ENCODE peak calls at places on chromosomes 3 and 15, in eight cellular contexts. One of them, this sample, is unnamed.

GRCh38 chr3:116474356-116475200 is 29.3 kb upstream of the LSAMP start:
- DNase-seq in uterus: no peak
- DNase-seq in body of pancreas: no peak
- DNase-seq in astrocyte of the spinal cord: no peak
- DNase-seq in tibial artery: no peak
- DNase-seq in CD4-positive, CD25-positive, alpha-beta regulatory T cell: no peak
- DNase-seq in fibroblast of villous mesenchyme: no peak
- DNase-seq in epithelial cell of esophagus: no peak
- DNase-seq in this sample: no peak

GRCh38 chr3:107409365-107409764 is 32.1 kb downstream of the CCDC54 start:
- DNase-seq in astrocyte of the spinal cord: no peak
- DNase-seq in tibial artery: no peak
- DNase-seq in body of pancreas: no peak
- DNase-seq in epithelial cell of esophagus: no peak
- DNase-seq in CD4-positive, CD25-positive, alpha-beta regulatory T cell: no peak
- DNase-seq in uterus: no peak
- DNase-seq in fibroblast of villous mesenchyme: no peak
- DNase-seq in this sample: no peak

GRCh38 chr15:95739161-95739560 is 591.3 kb upstream of the NR2F2 start:
- DNase-seq in CD4-positive, CD25-positive, alpha-beta regulatory T cell: no peak
- DNase-seq in fibroblast of villous mesenchyme: no peak
- DNase-seq in body of pancreas: no peak
- DNase-seq in astrocyte of the spinal cord: no peak
- DNase-seq in uterus: no peak
- DNase-seq in epithelial cell of esophagus: peak
- DNase-seq in tibial artery: no peak
- DNase-seq in this sample: no peak

GRCh38 chr3:129793356-129793755 is 100.2 kb downstream of the TMCC1 start:
- DNase-seq in uterus: no peak
- DNase-seq in fibroblast of villous mesenchyme: no peak
- DNase-seq in astrocyte of the spinal cord: no peak
- DNase-seq in CD4-positive, CD25-positive, alpha-beta regulatory T cell: no peak
- DNase-seq in epithelial cell of esophagus: peak
- DNase-seq in body of pancreas: no peak
- DNase-seq in tibial artery: no peak
- DNase-seq in this sample: no peak

GRCh38 chr3:58074997-58075396 is 66.8 kb downstream of the FLNB start:
- DNase-seq in uterus: no peak
- DNase-seq in fibroblast of villous mesenchyme: no peak
- DNase-seq in epithelial cell of esophagus: no peak
- DNase-seq in astrocyte of the spinal cord: no peak
- DNase-seq in CD4-positive, CD25-positive, alpha-beta regulatory T cell: peak
- DNase-seq in tibial artery: no peak
- DNase-seq in body of pancreas: no peak
- DNase-seq in this sample: no peak

GRCh38 chr3:76203578-76203977 is 418.2 kb upstream of the ZNF717 start:
- DNase-seq in body of pancreas: no peak
- DNase-seq in tibial artery: no peak
- DNase-seq in fibroblast of villous mesenchyme: no peak
- DNase-seq in astrocyte of the spinal cord: no peak
- DNase-seq in CD4-positive, CD25-positive, alpha-beta regulatory T cell: no peak
- DNase-seq in uterus: no peak
- DNase-seq in epithelial cell of esophagus: no peak
- DNase-seq in this sample: no peak

GRCh38 chr3:55271549-55271948 is 215.6 kb downstream of the WNT5A start:
- DNase-seq in CD4-positive, CD25-positive, alpha-beta regulatory T cell: no peak
- DNase-seq in astrocyte of the spinal cord: no peak
- DNase-seq in fibroblast of villous mesenchyme: no peak
- DNase-seq in epithelial cell of esophagus: no peak
- DNase-seq in body of pancreas: no peak
- DNase-seq in uterus: no peak
- DNase-seq in tibial artery: no peak
- DNase-seq in this sample: no peak

GRCh38 chr3:60048447-60048848 is 998.6 kb upstream of the CFAP20DC start:
- DNase-seq in tibial artery: no peak
- DNase-seq in epithelial cell of esophagus: no peak
- DNase-seq in uterus: no peak
- DNase-seq in astrocyte of the spinal cord: no peak
- DNase-seq in body of pancreas: no peak
- DNase-seq in fibroblast of villous mesenchyme: no peak
- DNase-seq in CD4-positive, CD25-positive, alpha-beta regulatory T cell: peak
- DNase-seq in this sample: no peak

DNA sequence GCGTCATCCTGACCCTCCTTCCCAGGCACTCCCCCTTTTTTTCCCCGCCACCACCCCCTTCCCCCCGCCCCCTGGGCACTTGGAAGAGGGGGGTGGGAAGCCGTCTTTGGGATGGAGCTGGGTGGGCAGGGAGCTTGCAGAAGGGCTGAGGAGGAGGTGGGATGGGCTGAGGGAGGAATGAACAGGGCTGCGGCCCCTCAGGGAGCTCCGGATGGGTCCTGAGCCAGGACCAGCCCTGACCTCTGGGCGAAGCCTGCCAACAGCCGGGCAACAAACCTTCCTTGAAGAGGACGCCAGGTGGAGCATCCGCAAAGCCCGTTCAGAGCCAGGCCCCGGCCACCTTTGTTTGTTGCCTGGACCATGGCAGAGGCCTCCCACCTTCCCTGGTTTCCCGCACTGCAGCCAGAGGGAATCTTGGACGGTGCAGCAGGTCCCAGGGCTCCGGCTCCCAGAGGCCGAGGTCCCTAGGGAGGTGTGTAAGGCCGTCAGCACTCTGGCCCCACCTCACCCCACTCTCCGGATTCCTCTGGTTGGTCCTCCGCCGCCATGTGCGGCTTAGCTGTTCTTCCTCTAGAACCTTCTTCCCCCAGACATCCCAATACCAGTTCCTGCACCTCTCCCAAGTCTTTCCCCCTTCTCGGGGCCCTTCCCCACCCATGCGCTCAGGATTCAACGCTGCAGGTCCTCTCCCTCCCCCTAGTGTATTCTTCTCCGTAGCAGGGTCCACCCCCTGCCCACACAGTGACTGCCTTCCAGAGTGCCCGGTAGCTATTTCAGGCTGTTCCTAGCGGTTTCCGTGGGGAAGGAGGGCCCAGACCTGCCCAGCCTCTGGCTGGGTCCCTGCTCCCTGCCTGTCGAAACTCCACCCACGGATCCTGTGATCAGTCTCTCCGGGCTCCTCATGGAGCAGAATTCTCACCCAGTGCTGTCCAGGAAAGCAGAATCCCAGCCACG is 45.5 kb upstream of the SEC61A1 start:
- DNase-seq in body of pancreas: no peak
- DNase-seq in epithelial cell of esophagus: peak
- DNase-seq in fibroblast of villous mesenchyme: no peak
- DNase-seq in CD4-positive, CD25-positive, alpha-beta regulatory T cell: no peak
- DNase-seq in tibial artery: peak
- DNase-seq in astrocyte of the spinal cord: no peak
- DNase-seq in uterus: peak
- DNase-seq in this sample: no peak
- H3K4me3 ChIP-seq in body of pancreas: no peak
- H3K4me3 ChIP-seq in epithelial cell of esophagus: no peak
- H3K4me3 ChIP-seq in fibroblast of villous mesenchyme: no peak
- H3K4me3 ChIP-seq in CD4-positive, CD25-positive, alpha-beta regulatory T cell: no peak
- H3K4me3 ChIP-seq in tibial artery: peak
- H3K4me3 ChIP-seq in astrocyte of the spinal cord: no peak
- H3K4me3 ChIP-seq in uterus: no peak
- H3K4me3 ChIP-seq in this sample: no peak

DNA sequence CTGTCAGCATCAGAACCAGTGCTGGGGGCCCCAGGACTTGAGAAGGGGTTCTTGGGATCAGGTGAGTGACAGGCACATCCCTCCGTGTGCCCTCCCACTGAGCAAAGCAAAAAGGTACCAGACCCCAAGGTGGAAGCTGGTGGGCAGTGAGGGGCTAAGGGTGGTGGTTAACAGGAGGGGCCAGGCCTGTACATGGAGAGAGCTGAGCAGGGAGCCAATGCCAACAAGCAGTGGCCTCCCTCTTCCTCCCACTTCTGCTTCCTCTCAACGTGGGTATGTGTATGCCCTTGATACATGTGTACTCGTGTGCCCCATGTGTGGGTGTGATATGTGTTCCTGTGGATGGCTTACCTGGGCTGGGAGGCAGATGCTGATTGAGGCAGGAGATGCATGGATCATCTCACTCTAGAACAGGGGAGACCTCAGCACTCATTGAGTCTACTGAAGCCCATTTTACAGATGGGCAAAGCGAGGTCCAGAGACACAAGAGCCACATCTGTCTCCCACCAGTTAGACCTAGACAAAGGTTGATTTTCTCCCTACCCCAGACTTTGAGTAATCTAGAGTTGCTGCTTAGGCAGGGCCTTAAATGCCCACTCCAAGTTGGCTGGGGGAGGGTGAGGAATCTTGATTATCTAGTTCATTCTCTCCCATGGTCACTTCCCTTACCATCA is 945 bp downstream of the VIPR1 start:
- DNase-seq in astrocyte of the spinal cord: no peak
- DNase-seq in uterus: no peak
- DNase-seq in body of pancreas: peak
- DNase-seq in CD4-positive, CD25-positive, alpha-beta regulatory T cell: no peak
- DNase-seq in epithelial cell of esophagus: no peak
- DNase-seq in fibroblast of villous mesenchyme: no peak
- DNase-seq in tibial artery: peak
- DNase-seq in this sample: no peak
- H3K4me3 ChIP-seq in astrocyte of the spinal cord: no peak
- H3K4me3 ChIP-seq in uterus: no peak
- H3K4me3 ChIP-seq in body of pancreas: no peak
- H3K4me3 ChIP-seq in CD4-positive, CD25-positive, alpha-beta regulatory T cell: no peak
- H3K4me3 ChIP-seq in epithelial cell of esophagus: peak
- H3K4me3 ChIP-seq in fibroblast of villous mesenchyme: no peak
- H3K4me3 ChIP-seq in tibial artery: peak
- H3K4me3 ChIP-seq in this sample: peak

GRCh38 chr3:152383136-152383606 is 114.4 kb downstream of the MBNL1 start:
- DNase-seq in fibroblast of villous mesenchyme: no peak
- DNase-seq in astrocyte of the spinal cord: no peak
- DNase-seq in epithelial cell of esophagus: no peak
- DNase-seq in uterus: no peak
- DNase-seq in CD4-positive, CD25-positive, alpha-beta regulatory T cell: no peak
- DNase-seq in tibial artery: no peak
- DNase-seq in body of pancreas: no peak
- DNase-seq in this sample: no peak
- H3K4me3 ChIP-seq in fibroblast of villous mesenchyme: no peak
- H3K4me3 ChIP-seq in astrocyte of the spinal cord: no peak
- H3K4me3 ChIP-seq in epithelial cell of esophagus: no peak
- H3K4me3 ChIP-seq in uterus: peak
- H3K4me3 ChIP-seq in CD4-positive, CD25-positive, alpha-beta regulatory T cell: peak
- H3K4me3 ChIP-seq in tibial artery: peak
- H3K4me3 ChIP-seq in body of pancreas: no peak
- H3K4me3 ChIP-seq in this sample: peak

GRCh38 chr3:42174679-42175660 is 83.8 kb downstream of the TRAK1 start:
- DNase-seq in astrocyte of the spinal cord: no peak
- DNase-seq in uterus: no peak
- DNase-seq in epithelial cell of esophagus: no peak
- DNase-seq in body of pancreas: no peak
- DNase-seq in tibial artery: no peak
- DNase-seq in fibroblast of villous mesenchyme: no peak
- DNase-seq in CD4-positive, CD25-positive, alpha-beta regulatory T cell: no peak
- DNase-seq in this sample: no peak
- H3K4me3 ChIP-seq in astrocyte of the spinal cord: no peak
- H3K4me3 ChIP-seq in uterus: no peak
- H3K4me3 ChIP-seq in epithelial cell of esophagus: no peak
- H3K4me3 ChIP-seq in body of pancreas: no peak
- H3K4me3 ChIP-seq in tibial artery: no peak
- H3K4me3 ChIP-seq in fibroblast of villous mesenchyme: no peak
- H3K4me3 ChIP-seq in CD4-positive, CD25-positive, alpha-beta regulatory T cell: no peak
- H3K4me3 ChIP-seq in this sample: no peak

This sample was measured in ovary.